ENCODE peak calls at places on chromosomes 5 and 9, in ten cellular contexts. J, U, T, F, C, E, N, D, G and I are unnamed samples.

GRCh38 chr9:31733166-31733565 is 651.3 kb upstream of the ACO1 start:
- DNase-seq in F (no peak), N (no peak), T (no peak), D (no peak), C (no peak), E (no peak), U (peak; percentile 52), J (no peak), G (no peak), I (peak; percentile 56)

GRCh38 chr5:109803854-109804253 is 114.1 kb downstream of the MAN2A1 start:
- DNase-seq in D (no peak), T (no peak), J (no peak), C (no peak), N (no peak), G (no peak), E (no peak), F (no peak), U (no peak), I (no peak)

GRCh38 chr9:105138306-105138801 is 106.1 kb upstream of the SLC44A1 start:
- DNase-seq in T (no peak), J (peak; percentile 26), D (peak; percentile 34), E (no peak), F (no peak), C (peak; percentile 54), G (no peak), U (no peak), N (peak; percentile 58), I (no peak)

GRCh38 chr5:111043712-111044506 is 27.6 kb upstream of the TSLP start:
- DNase-seq in J (no peak), U (no peak), T (peak; percentile 57), E (no peak), F (peak; percentile 27), C (no peak), G (no peak), D (peak; percentile 87), N (no peak), I (peak; percentile 5)

GRCh38 chr5:134506054-134507039 is 19.1 kb upstream of the JADE2 start:
- DNase-seq in F (peak; percentile 95), T (peak; percentile 89), U (no peak), C (no peak), D (peak; percentile 15), G (no peak), J (peak; percentile 31), E (peak; percentile 76), N (peak; percentile 43), I (no peak)

GRCh38 chr5:38745836-38746732 is 99.7 kb upstream of the OSMR start:
- DNase-seq in C (no peak), E (no peak), J (no peak), G (no peak), T (no peak), N (no peak), D (no peak), U (no peak), F (no peak), I (no peak)

GRCh38 chr9:107064378-107064777 is 201.4 kb downstream of the ZNF462 start:
- DNase-seq in E (no peak), F (no peak), U (no peak), J (no peak), D (no peak), C (no peak), T (no peak), N (no peak), G (no peak), I (peak; percentile 28)

GRCh38 chr9:123302348-123303214 is 34.2 kb upstream of the STRBP start:
- DNase-seq in J (no peak), T (peak; percentile 38), C (no peak), D (no peak), N (no peak), F (no peak), E (no peak), G (no peak), U (no peak), I (no peak)

GRCh38 chr5:40955313-40955712 is 46.0 kb downstream of the C7 start:
- DNase-seq in N (no peak), U (no peak), G (no peak), D (no peak), E (no peak), J (no peak), T (no peak), F (no peak), C (no peak), I (peak; percentile 27)

GRCh38 chr9:136567651-136568287 is 21.9 kb upstream of the NOTCH1 start:
- DNase-seq in E (no peak), T (peak; percentile 95), N (peak; percentile 90), G (no peak), U (peak; percentile 84), C (no peak), D (peak; percentile 80), F (peak; percentile 91), J (peak; percentile 92), I (peak; percentile 86)

GRCh38 chr5:135830384-135831275 is 3.8 kb upstream of the SLC25A48 start:
- DNase-seq in E (no peak), F (no peak), U (no peak), G (no peak), C (no peak), T (peak; percentile 32), J (no peak), N (no peak), D (no peak), I (no peak)

GRCh38 chr5:174581483-174581882 is 142.9 kb upstream of the MSX2 start:
- DNase-seq in E (no peak), C (no peak), J (no peak), G (no peak), T (peak; percentile 85), D (no peak), N (no peak), F (peak; percentile 68), U (no peak), I (no peak)

GRCh38 chr5:169146158-169146557 is 154.8 kb downstream of the SLIT3 start:
- DNase-seq in U (no peak), C (no peak), J (no peak), D (no peak), N (no peak), E (no peak), G (no peak), F (no peak), T (peak; percentile 19), I (peak; percentile 25)

GRCh38 chr5:65938256-65938655 is 11.9 kb downstream of the ERBIN start:
- DNase-seq in U (no peak), J (no peak), T (no peak), C (no peak), E (no peak), G (no peak), N (no peak), F (no peak), D (no peak), I (no peak)

GRCh38 chr9:111731916-111732315 is 62.8 kb downstream of the SHOC1 start:
- DNase-seq in F (peak; percentile 57), C (no peak), U (peak; percentile 71), D (peak; percentile 75), T (no peak), J (no peak), G (no peak), N (no peak), E (no peak), I (peak; percentile 80)

GRCh38 chr9:27282269-27282668 is 14.7 kb downstream of the EQTN start:
- DNase-seq in F (no peak), D (no peak), N (no peak), T (no peak), G (no peak), U (no peak), J (no peak), E (no peak), C (no peak), I (no peak)

GRCh38 chr9:38017149-38017884 is 51.7 kb downstream of the SHB start:
- DNase-seq in G (no peak), F (peak; percentile 54), T (peak; percentile 96), C (no peak), E (peak; percentile 81), U (peak; percentile 62), D (peak; percentile 78), N (peak; percentile 70), J (peak; percentile 94), I (peak; percentile 59)

GRCh38 chr5:72837524-72838096 is 21.1 kb downstream of the TNPO1 start:
- DNase-seq in E (no peak), J (no peak), C (no peak), F (no peak), T (no peak), U (no peak), N (no peak), D (no peak), G (no peak), I (no peak)

GRCh38 chr5:55982957-55983381 is 11.8 kb downstream of the IL6ST start:
- DNase-seq in F (peak; percentile 26), C (no peak), U (no peak), N (no peak), D (no peak), T (no peak), E (no peak), J (no peak), G (no peak), I (peak; percentile 12)

GRCh38 chr9:35826071-35826701 is 2.3 kb downstream of the FAM221B start:
- DNase-seq in J (peak; percentile 53), C (no peak), G (no peak), T (no peak), U (no peak), E (no peak), F (peak; percentile 73), N (no peak), D (peak; percentile 72), I (peak; percentile 82)

GRCh38 chr5:59193616-59194319 is 610.9 kb downstream of the RAB3C start:
- DNase-seq in T (peak; percentile 59), C (no peak), J (peak; percentile 37), N (no peak), G (no peak), U (peak; percentile 99), D (peak; percentile 99), F (peak; percentile 98), E (peak; percentile 45), I (peak; percentile 100)

GRCh38 chr5:37308796-37309195 is 59.6 kb upstream of the CPLANE1 start:
- DNase-seq in T (no peak), G (no peak), D (peak; percentile 90), C (no peak), U (no peak), J (no peak), F (peak; percentile 45), N (no peak), E (no peak), I (peak; percentile 28)

GRCh38 chr5:127909078-127909477 is 174.5 kb upstream of the SLC12A2 start:
- DNase-seq in U (no peak), D (peak; percentile 66), E (no peak), F (peak; percentile 84), C (no peak), G (no peak), J (peak; percentile 50), T (peak; percentile 83), N (no peak), I (peak; percentile 76)

GRCh38 chr5:175689147-175689991 is 31.5 kb downstream of the HRH2 start:
- DNase-seq in C (no peak), U (peak; percentile 13), N (peak; percentile 89), G (no peak), T (no peak), F (peak; percentile 92), D (no peak), J (no peak), E (no peak), I (no peak)

GRCh38 chr9:131818089-131818488 is 78.2 kb upstream of the RAPGEF1 start:
- DNase-seq in E (no peak), U (no peak), C (no peak), F (no peak), N (no peak), J (no peak), T (no peak), D (no peak), G (no peak), I (no peak)

GRCh38 chr9:6566409-6567139 is 79.0 kb downstream of the GLDC start:
- DNase-seq in F (peak; percentile 98), U (peak; percentile 98), D (peak; percentile 98), N (peak; percentile 76), C (no peak), T (peak; percentile 87), J (peak; percentile 76), G (no peak), E (no peak), I (peak; percentile 99)

GRCh38 chr5:153066281-153066680 is 424.2 kb upstream of the GRIA1 start:
- DNase-seq in J (no peak), U (no peak), D (no peak), N (no peak), T (no peak), E (no peak), G (no peak), F (no peak), C (no peak), I (peak; percentile 61)

GRCh38 chr9:106954562-106954961 is 91.6 kb downstream of the ZNF462 start:
- DNase-seq in G (no peak), F (peak; percentile 46), N (no peak), D (peak; percentile 53), C (no peak), J (no peak), T (no peak), E (no peak), U (no peak), I (peak; percentile 89)